ENCODE peak calls at places on chromosomes 3 and 15, in seven cellular contexts. L is cardiac muscle cell, X is PC-3, Q is heart right ventricle, V is astrocyte, W is mammary epithelial cell, R is heart left ventricle. Y is an unnamed sample.

GRCh38 chr15:70576683-70577082 is 186.7 kb downstream of the UACA start:
- DNase-seq in L (no peak), X (no peak), Q (no peak), V (no peak), W (no peak), R (no peak), Y (no peak)

GRCh38 chr3:114447545-114447944 is 153.7 kb downstream of the TIGIT start:
- DNase-seq in L (no peak), X (no peak), Q (no peak), V (no peak), W (peak; percentile 57), R (no peak), Y (no peak)

GRCh38 chr3:129577925-129578742 is 28.3 kb downstream of the PLXND1 start:
- DNase-seq in L (no peak), X (no peak), Q (no peak), V (no peak), W (no peak), R (no peak), Y (no peak)

GRCh38 chr3:141336672-141337522 is 31.4 kb upstream of the ZBTB38 start:
- DNase-seq in L (no peak), X (peak; percentile 72), Q (no peak), V (peak; percentile 89), W (peak; percentile 92), R (no peak), Y (no peak)

GRCh38 chr15:70291295-70291694 is 193.6 kb upstream of the TLE3 start:
- DNase-seq in L (no peak), X (no peak), Q (no peak), V (no peak), W (no peak), R (no peak), Y (no peak)

GRCh38 chr15:33551860-33552259 is 241.1 kb downstream of the RYR3 start:
- DNase-seq in L (no peak), X (no peak), Q (no peak), V (no peak), W (no peak), R (no peak), Y (no peak)

GRCh38 chr3:27900316-27900715 is 178.2 kb upstream of the EOMES start:
- DNase-seq in L (no peak), X (no peak), Q (no peak), V (no peak), W (no peak), R (no peak), Y (no peak)

GRCh38 chr3:39651993-39652739 is 157.2 kb upstream of the MYRIP start:
- DNase-seq in L (no peak), X (no peak), Q (no peak), V (no peak), W (no peak), R (no peak), Y (no peak)

GRCh38 chr3:143885803-143886427 is 37.6 kb upstream of the SLC9A9 start:
- DNase-seq in L (peak; percentile 51), X (peak; percentile 53), Q (no peak), V (no peak), W (peak; percentile 23), R (no peak), Y (no peak)

GRCh38 chr3:11438636-11439035 is 166.4 kb downstream of the ATG7 start:
- DNase-seq in L (no peak), X (no peak), Q (peak; percentile 31), V (no peak), W (no peak), R (peak; percentile 42), Y (no peak)
- TF ChIP-seq CTCF in L (peak; percentile 44), X (no peak), Q (no peak), V (peak; percentile 7), W (no peak), R (no peak), Y (no peak)

GRCh38 chr15:26158176-26158575 is 295.0 kb upstream of the ATP10A start:
- DNase-seq in L (no peak), X (no peak), Q (no peak), V (no peak), W (no peak), R (no peak), Y (no peak)
- H3K36me3 ChIP-seq in L (no peaks in the 10 kb centered on the region), X (no peaks in the 10 kb centered on the region), Q (no peaks in the 10 kb centered on the region), V (no peaks in the 10 kb centered on the region), W (no peaks in the 10 kb centered on the region), R (no peaks in the 10 kb centered on the region), Y (no peaks in the 10 kb centered on the region)

GRCh38 chr3:112813723-112814171 is 32.9 kb downstream of the CD200R1L start:
- DNase-seq in L (no peak), X (no peak), Q (peak; percentile 8), V (peak; percentile 74), W (no peak), R (peak; percentile 20), Y (no peak)

GRCh38 chr3:112810561-112810960 is 36.1 kb downstream of the CD200R1L start:
- DNase-seq in L (no peak), X (no peak), Q (no peak), V (no peak), W (no peak), R (no peak), Y (no peak)

GRCh38 chr3:112813016-112813415 is 33.6 kb downstream of the CD200R1L start:
- DNase-seq in L (no peak), X (no peak), Q (no peak), V (no peak), W (no peak), R (no peak), Y (no peak)

GRCh38 chr3:112811917-112812660 is 34.6 kb downstream of the CD200R1L start:
- DNase-seq in L (peak; percentile 8), X (no peak), Q (no peak), V (no peak), W (no peak), R (no peak), Y (no peak)

GRCh38 chr3:112811150-112811884 is 35.3 kb downstream of the CD200R1L start:
- DNase-seq in L (peak; percentile 35), X (no peak), Q (peak; percentile 51), V (peak; percentile 94), W (no peak), R (peak; percentile 36), Y (peak; percentile 18)
- H3K27ac ChIP-seq in L (no peak overlapping the region), X (no peak overlapping the region), Q (peak overlapping the region; percentile 80), V (no peak overlapping the region), W (no peak overlapping the region), R (peak overlapping the region; percentile 72), Y (no peak overlapping the region)

GRCh38 chr3:169390310-169390731 is 273.2 kb downstream of the MECOM start:
- DNase-seq in L (no peak), X (peak; percentile 57), Q (no peak), V (peak; percentile 25), W (peak; percentile 49), R (no peak), Y (no peak)
- TF ChIP-seq CTCF in L (peak; percentile 44), X (peak; percentile 59), Q (no peak), V (no peak), W (peak; percentile 18), R (no peak), Y (no peak)

DNA sequence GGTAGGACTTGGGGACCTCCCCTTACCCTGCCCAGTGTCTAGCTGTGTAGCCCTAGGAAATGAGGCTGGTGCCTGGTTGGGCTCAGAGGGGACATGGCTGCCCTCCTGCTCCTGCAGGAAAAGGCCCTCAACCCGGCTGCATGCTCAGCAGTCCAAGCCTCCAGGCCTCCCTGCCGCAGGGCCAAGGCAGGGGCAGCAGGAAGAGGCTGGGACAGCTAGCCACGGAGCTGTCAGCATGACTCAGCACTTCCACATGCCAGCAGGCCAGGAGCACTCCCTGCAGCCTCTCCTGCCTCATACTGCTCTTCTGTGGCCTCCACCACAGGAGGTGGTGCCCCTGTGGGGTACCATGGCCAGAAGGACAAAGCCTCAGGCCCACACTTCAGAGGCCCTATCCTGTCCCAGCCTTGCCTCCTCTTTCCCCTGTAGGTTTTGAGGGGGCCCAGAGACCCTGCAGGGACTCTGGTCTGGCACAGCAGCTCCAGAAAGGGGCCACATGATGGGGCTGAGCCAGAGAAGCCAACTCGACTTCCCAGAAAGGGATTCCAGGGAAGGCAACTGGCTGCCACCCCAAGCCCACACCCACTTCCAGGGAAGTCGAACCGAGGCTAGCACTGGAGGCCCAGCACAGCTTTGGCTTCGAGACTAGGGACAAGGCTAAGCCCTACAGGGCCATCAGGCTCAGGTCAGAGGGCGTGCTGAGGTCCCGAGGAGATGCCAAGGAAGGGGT is 19.5 kb downstream of the TKT start:
- DNase-seq in L (peak; percentile 32), X (peak; percentile 83), Q (peak; percentile 49), V (peak; percentile 90), W (peak; percentile 68), R (peak; percentile 74), Y (peak; percentile 70)
- H3K36me3 ChIP-seq in L (peaks cover 48% of the 10 kb centered on the region), X (peaks cover 86% of the 10 kb centered on the region), Q (no peaks in the 10 kb centered on the region), V (peaks cover 34% of the 10 kb centered on the region), W (peaks cover 55% of the 10 kb centered on the region), R (peaks cover 96% of the 10 kb centered on the region), Y (no peaks in the 10 kb centered on the region)

DNA sequence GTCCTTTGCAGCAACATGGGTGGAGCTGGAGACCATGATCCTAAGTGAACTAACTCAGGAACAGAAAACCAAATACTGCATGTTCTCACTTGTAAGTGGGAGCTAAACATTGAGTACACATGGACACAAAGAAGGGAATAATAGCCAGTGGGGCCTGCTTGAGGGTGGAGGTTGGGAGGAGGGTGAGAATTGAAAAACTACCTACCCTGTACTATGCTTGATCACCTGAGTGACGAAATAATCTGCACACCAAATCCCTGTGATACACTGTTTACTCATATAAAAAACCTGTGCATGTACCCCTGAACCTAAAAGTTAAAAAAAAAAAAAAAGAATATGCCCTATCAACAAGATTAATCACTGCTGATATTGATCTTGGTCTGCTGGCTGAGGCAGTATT is 58.7 kb upstream of the ADAMTSL3 start:
- DNase-seq in L (no peak), X (no peak), Q (no peak), V (no peak), W (peak; percentile 19), R (no peak), Y (no peak)
- H3K27ac ChIP-seq in L (no peak overlapping the region), X (no peak overlapping the region), Q (no peak overlapping the region), V (no peak overlapping the region), W (no peak overlapping the region), R (no peak overlapping the region), Y (no peak overlapping the region)

Y was measured in psoas muscle.